ENCODE peak calls at places on chromosomes 12 and 14, in five cellular contexts. O is SK-N-SH, X is A549, P is H1, E is HepG2. I is an unnamed sample.

GRCh38 chr12:117028254-117028653 is 71.0 kb downstream of the TESC start:
- DNase-seq in P (no peak), O (no peak), X (no peak), E (no peak), I (no peak)

GRCh38 chr12:6337958-6338406 is 3.9 kb downstream of the TNFRSF1A start:
- DNase-seq in E (peak), O (no peak), P (no peak), X (peak), I (no peak)

GRCh38 chr12:115440438-115440837 is 756.5 kb upstream of the TBX3 start:
- DNase-seq in O (no peak), E (peak), P (no peak), X (peak), I (no peak)

GRCh38 chr12:27709932-27710591 is 570 bp upstream of the MRPS35 start:
- DNase-seq in O (no peak), E (peak), X (peak), P (no peak), I (peak)

GRCh38 chr12:78241472-78241871 is 410.8 kb downstream of the NAV3 start:
- DNase-seq in E (no peak), X (no peak), P (no peak), O (no peak), I (no peak)

GRCh38 chr12:11158885-11159444 is 12.0 kb upstream of the SMIM10L1 start:
- DNase-seq in X (no peak), E (no peak), P (no peak), O (no peak), I (no peak)

GRCh38 chr12:124556067-124556466 is 11.3 kb downstream of the NCOR2 start:
- DNase-seq in P (no peak), X (no peak), O (no peak), E (no peak), I (no peak)

GRCh38 chr12:99053599-99054362 is 408.7 kb downstream of the APAF1 start:
- DNase-seq in O (no peak), E (no peak), P (no peak), X (no peak), I (no peak)

GRCh38 chr14:102565331-102565887 is 27.0 kb upstream of the RCOR1 start:
- DNase-seq in X (no peak), E (no peak), P (no peak), O (no peak), I (peak)

GRCh38 chr12:31589582-31589895 is 1.4 kb downstream of the DENND5B start:
- DNase-seq in X (no peak), E (no peak), P (no peak), O (no peak), I (no peak)

GRCh38 chr14:54366726-54367707 is 29.8 kb upstream of the CDKN3 start:
- DNase-seq in X (peak), E (peak), P (no peak), O (peak), I (no peak)

DNA sequence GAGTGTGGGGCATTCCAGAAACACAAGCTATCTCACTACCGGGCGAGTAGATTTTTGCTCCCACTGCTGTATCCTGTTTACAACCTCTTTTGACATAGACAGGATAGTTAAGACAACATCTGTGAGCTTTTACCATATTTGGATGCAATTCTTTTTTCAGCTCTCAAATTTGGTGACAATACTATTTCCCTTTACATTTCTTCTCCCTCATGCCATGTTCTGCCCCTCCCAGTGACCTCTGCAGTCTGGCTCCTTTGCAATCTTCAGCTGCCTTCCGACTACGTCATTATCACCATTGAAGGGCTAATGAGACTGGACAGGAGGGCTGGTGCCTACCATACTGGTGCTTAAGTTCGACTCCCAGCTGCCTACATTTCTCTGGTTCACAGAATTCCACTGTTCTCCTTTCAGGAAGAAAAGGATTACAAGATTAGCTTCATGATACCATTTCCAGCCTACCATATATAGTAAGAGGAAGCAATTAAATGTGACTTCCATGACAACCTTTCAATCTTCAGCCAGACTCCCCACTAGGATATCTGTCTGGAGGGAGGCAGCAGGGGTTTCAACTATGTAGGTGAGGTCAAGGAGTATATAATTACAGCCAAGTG is 251.6 kb downstream of the PHLDA1 start:
- DNase-seq in P (no peak), X (no peak), O (no peak), E (no peak), I (no peak)
- TF ChIP-seq CHD2 in P (no peak), X (no peak), O (no peak), E (no peak), I (no peak)

GRCh38 chr14:104291123-104292000 is 153.0 kb downstream of the KIF26A start:
- DNase-seq in P (peak), O (peak), E (no peak), X (no peak), I (no peak)
- TF ChIP-seq CHD2 in P (no peak), O (peak), E (no peak), X (no peak), I (no peak)

DNA sequence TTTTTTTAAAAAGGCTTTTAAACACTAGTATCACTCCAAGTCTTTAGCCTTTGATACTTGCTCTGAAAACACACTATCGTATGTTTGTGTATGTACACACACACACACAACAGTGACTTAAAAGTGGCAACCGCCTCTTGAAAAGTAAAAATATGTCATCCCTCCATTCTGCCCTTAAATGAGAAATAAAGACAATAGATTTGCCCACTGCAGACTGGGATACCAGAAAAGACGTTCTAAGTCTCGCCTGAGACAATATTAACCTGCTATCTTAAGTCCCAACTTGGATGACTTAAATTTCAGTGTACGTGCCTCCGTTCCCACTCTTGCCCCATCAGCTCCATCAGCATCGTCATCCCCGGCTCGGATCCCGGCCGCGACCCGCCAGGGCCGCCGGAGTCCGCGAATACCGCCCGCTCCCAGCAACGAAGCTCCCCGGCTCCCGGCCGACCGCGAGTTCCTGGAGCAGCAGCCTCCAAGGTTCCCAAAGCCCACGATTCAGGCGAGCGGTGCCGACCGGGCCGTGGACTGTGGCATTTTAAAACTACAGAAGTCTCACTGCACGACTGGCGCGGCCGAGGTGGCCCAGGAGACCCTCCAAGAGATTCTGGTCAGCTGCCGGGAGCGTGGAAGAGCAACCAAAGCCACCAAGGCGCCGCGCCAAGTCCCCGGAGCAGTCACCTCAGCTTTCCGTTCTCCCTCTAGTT is 2.8 kb upstream of the ARID2 start:
- DNase-seq in O (peak), P (no peak), E (peak), X (peak), I (no peak)
- TF ChIP-seq CHD2 in O (no peak), P (no peak), E (no peak), X (no peak), I (no peak)

GRCh38 chr12:1914116-1914911 is 4.1 kb downstream of the CACNA2D4 start:
- DNase-seq in E (no peak), X (no peak), O (peak), P (no peak), I (no peak)
- TF ChIP-seq CHD2 in E (no peak), X (no peak), O (no peak), P (no peak), I (no peak)

DNA sequence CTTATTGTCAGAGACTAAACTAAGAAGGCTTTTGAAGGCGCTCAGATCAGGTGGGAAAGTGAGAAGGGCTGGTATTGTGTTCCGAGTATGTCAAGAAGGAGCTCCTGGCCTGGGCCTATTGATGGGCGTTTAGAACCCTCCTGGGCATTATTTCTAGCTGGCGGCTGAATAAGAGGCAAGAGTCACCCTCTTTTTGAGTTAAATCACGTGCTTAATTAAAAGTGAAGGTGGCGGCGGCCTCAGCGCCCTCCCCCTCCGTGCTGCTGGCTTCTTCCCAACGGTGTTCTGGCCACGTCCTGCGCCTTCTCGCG is 21.0 kb upstream of the GNS start:
- DNase-seq in P (no peak), X (no peak), O (no peak), E (no peak), I (no peak)
- TF ChIP-seq CHD2 in P (no peak), X (no peak), O (no peak), E (no peak), I (no peak)

GRCh38 chr12:56208014-56208413 is 13.7 kb downstream of the RNF41 start:
- DNase-seq in X (no peak), P (no peak), E (no peak), O (no peak), I (no peak)

GRCh38 chr12:56202838-56203237 is 13.6 kb upstream of the SMARCC2 start:
- DNase-seq in O (no peak), E (no peak), X (no peak), P (no peak), I (no peak)

GRCh38 chr12:56205445-56205844 is 16.2 kb upstream of the SMARCC2 start:
- DNase-seq in O (no peak), P (no peak), X (peak), E (no peak), I (no peak)

GRCh38 chr12:56204275-56204674 is 15.0 kb upstream of the SMARCC2 start:
- DNase-seq in X (no peak), P (no peak), O (no peak), E (no peak), I (no peak)

GRCh38 chr12:56206373-56207166 is 15.2 kb downstream of the RNF41 start:
- DNase-seq in O (peak), E (peak), X (peak), P (no peak), I (no peak)
- TF ChIP-seq CHD2 in O (no peak), E (no peak), X (no peak), P (no peak), I (no peak)

DNA sequence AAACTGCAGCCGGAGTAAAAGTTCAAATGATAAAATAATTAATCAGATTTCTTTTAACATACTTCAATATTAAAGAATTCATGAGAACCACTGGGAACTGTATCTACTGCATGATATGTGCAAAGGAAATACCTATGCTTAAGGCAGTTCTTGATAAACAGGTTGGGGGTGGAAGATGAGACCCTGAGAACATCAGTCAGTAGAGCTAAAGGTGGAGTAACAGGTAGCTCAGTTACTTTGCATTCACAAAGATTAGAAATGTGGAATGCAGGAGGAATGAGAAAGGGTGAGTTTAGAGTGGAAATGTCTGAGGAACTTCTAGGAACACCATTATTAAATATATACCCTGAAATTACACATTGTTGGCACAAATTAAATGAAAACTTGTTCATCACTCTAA is 78.6 kb downstream of the COX16 start:
- DNase-seq in O (no peak), E (no peak), P (no peak), X (no peak), I (no peak)
- TF ChIP-seq CHD2 in O (no peak), E (no peak), P (no peak), X (no peak), I (no peak)

GRCh38 chr12:123269980-123270379 is 1.7 kb downstream of the CDK2AP1 start:
- DNase-seq in O (peak), X (no peak), E (peak), P (no peak), I (no peak)
- TF ChIP-seq CHD2 in O (no peak), X (no peak), E (no peak), P (no peak), I (no peak)

GRCh38 chr14:53316504-53316903 is 163.4 kb upstream of the DDHD1 start:
- DNase-seq in E (no peak), O (no peak), X (no peak), P (no peak), I (no peak)
- TF ChIP-seq CHD2 in E (no peak), O (no peak), X (no peak), P (no peak), I (no peak)

I was measured in GM12878.